ENCODE peak calls at places on chromosomes 13 and 19, in ten cellular contexts. Q is body of pancreas; O is heart right ventricle; A is lower leg skin; C is WERI-Rb-1; U is AG09319; Y is CD8-positive, alpha-beta T cell; W is ovary; B is A549; E is nephron progenitor cell. P is an unnamed sample.

GRCh38 chr13:43979492-43979891 is 99.8 kb downstream of the LACC1 start:
- DNase-seq in A (no peak), U (no peak), Q (no peak), Y (no peak), B (no peak), C (no peak), O (no peak), E (no peak), W (no peak), P (no peak)

GRCh38 chr13:94325148-94325528 is 154.3 kb downstream of the DCT start:
- DNase-seq in C (no peak), U (no peak), O (no peak), Y (no peak), B (no peak), W (no peak), Q (no peak), A (no peak), E (no peak), P (no peak)

GRCh38 chr19:29538651-29539050 is 12.9 kb downstream of the VSTM2B start:
- DNase-seq in O (no peak), Q (no peak), B (no peak), A (no peak), W (no peak), C (no peak), E (no peak), U (no peak), Y (no peak), P (no peak)

GRCh38 chr19:4984448-4984990 is 15.6 kb downstream of the KDM4B start:
- DNase-seq in O (no peak), Q (no peak), W (no peak), A (no peak), E (peak), U (no peak), B (no peak), Y (no peak), C (no peak), P (no peak)

GRCh38 chr13:42001580-42001979 is 40.7 kb upstream of the VWA8 start:
- DNase-seq in E (peak), C (no peak), O (no peak), B (no peak), Q (no peak), U (peak), A (no peak), W (peak), Y (no peak), P (no peak)

GRCh38 chr13:42266464-42266863 is 5.5 kb upstream of the AKAP11 start:
- DNase-seq in O (peak), W (no peak), C (no peak), A (no peak), U (no peak), E (no peak), B (no peak), Q (no peak), Y (no peak), P (no peak)

GRCh38 chr13:73520566-73521290 is 461.9 kb downstream of the KLF5 start:
- DNase-seq in A (no peak), W (no peak), U (no peak), O (no peak), C (no peak), E (no peak), B (no peak), Y (peak), Q (no peak), P (no peak)

GRCh38 chr13:40026174-40026585 is 370.7 kb downstream of the COG6 start:
- DNase-seq in W (no peak), Q (no peak), A (no peak), U (no peak), O (no peak), B (no peak), Y (no peak), C (no peak), E (no peak), P (no peak)

GRCh38 chr19:5074418-5074817 is 105.5 kb downstream of the KDM4B start:
- DNase-seq in B (no peak), A (no peak), C (no peak), E (no peak), O (no peak), U (no peak), Q (no peak), Y (no peak), W (no peak), P (no peak)

GRCh38 chr19:14474827-14475226 is 327 bp downstream of the PTGER1 start:
- DNase-seq in A (no peak), C (no peak), E (no peak), Q (no peak), B (no peak), W (no peak), Y (no peak), U (no peak), O (no peak), P (no peak)

GRCh38 chr19:28242317-28242927 is 970.5 kb downstream of the UQCRFS1 start:
- DNase-seq in O (peak), E (peak), Y (no peak), C (peak), A (no peak), Q (peak), B (peak), W (no peak), U (peak), P (no peak)

GRCh38 chr13:75647126-75647784 is 11.1 kb downstream of the LMO7 start:
- DNase-seq in O (no peak), B (no peak), U (no peak), C (no peak), Y (no peak), W (no peak), A (no peak), Q (no peak), E (no peak), P (no peak)

GRCh38 chr19:633786-634639 is 676 bp upstream of the POLRMT start:
- DNase-seq in W (no peak), Y (no peak), B (no peak), U (no peak), E (no peak), Q (no peak), A (no peak), C (no peak), O (no peak), P (no peak)

GRCh38 chr13:110426745-110427144 is 119.7 kb downstream of the COL4A2 start:
- DNase-seq in E (no peak), Y (no peak), W (no peak), A (peak), O (peak), Q (no peak), B (no peak), C (no peak), U (no peak), P (no peak)

GRCh38 chr13:114119196-114119595 is 13.2 kb downstream of the RASA3 start:
- DNase-seq in B (peak), A (no peak), C (no peak), E (peak), O (peak), W (no peak), Y (no peak), Q (no peak), U (peak), P (no peak)

GRCh38 chr13:94959616-94960015 is 247.3 kb upstream of the SOX21 start:
- DNase-seq in O (no peak), A (no peak), C (no peak), W (no peak), E (no peak), Q (no peak), U (no peak), Y (no peak), B (no peak), P (no peak)

GRCh38 chr13:99419591-99420243 is 81.6 kb upstream of the TM9SF2 start:
- DNase-seq in C (peak), U (no peak), O (no peak), Q (no peak), E (no peak), B (no peak), Y (no peak), W (no peak), A (peak), P (no peak)

GRCh38 chr13:113657851-113658741 is at the start of gene ATP4B:
- DNase-seq in C (peak), O (no peak), U (no peak), B (no peak), A (peak), Y (no peak), W (no peak), Q (no peak), E (no peak), P (peak)

GRCh38 chr13:75566658-75567057 is 17.1 kb downstream of the UCHL3 start:
- DNase-seq in B (peak), O (no peak), Y (no peak), A (no peak), W (no peak), U (no peak), Q (no peak), C (no peak), E (no peak), P (no peak)

GRCh38 chr13:113117335-113117872 is 5.2 kb upstream of the F10 start:
- DNase-seq in Y (no peak), E (peak), C (peak), O (no peak), A (peak), W (no peak), Q (no peak), B (no peak), U (no peak), P (no peak)

GRCh38 chr13:33918199-33918932 is 100.4 kb downstream of the RFC3 start:
- DNase-seq in U (peak), O (no peak), C (no peak), B (no peak), Q (no peak), E (no peak), W (no peak), A (no peak), Y (no peak), P (no peak)

GRCh38 chr13:40164137-40164536 is 502.3 kb downstream of the FOXO1 start:
- DNase-seq in E (no peak), W (no peak), Q (no peak), B (peak), A (no peak), Y (no peak), O (no peak), U (no peak), C (no peak), P (no peak)

GRCh38 chr19:43471091-43471490 is 5.7 kb upstream of the LYPD3 start:
- DNase-seq in B (no peak), C (no peak), E (no peak), O (no peak), U (no peak), W (no peak), A (no peak), Y (no peak), Q (no peak), P (no peak)

GRCh38 chr19:290539-291521 is at the start of gene PLPP2:
- DNase-seq in E (no peak), B (peak), A (peak), W (no peak), Q (peak), U (no peak), C (no peak), Y (no peak), O (no peak), P (peak)

GRCh38 chr19:16739546-16739945 is 19.9 kb downstream of the NWD1 start:
- DNase-seq in U (no peak), Q (no peak), O (no peak), C (no peak), B (no peak), A (no peak), E (peak), W (no peak), Y (no peak), P (no peak)

GRCh38 chr13:28035146-28035782 is 46.8 kb upstream of the URAD start:
- DNase-seq in U (no peak), W (no peak), B (no peak), A (no peak), Y (no peak), O (no peak), C (no peak), E (no peak), Q (no peak), P (no peak)

GRCh38 chr19:4357095-4357797 is 13.9 kb downstream of the MPND start:
- DNase-seq in C (no peak), E (no peak), Y (no peak), B (no peak), W (no peak), U (no peak), O (no peak), A (peak), Q (no peak), P (no peak)

GRCh38 chr13:33275916-33276315 is 9.6 kb downstream of the STARD13 start:
- DNase-seq in A (no peak), W (no peak), B (no peak), O (no peak), C (no peak), Y (no peak), U (no peak), Q (no peak), E (no peak), P (no peak)

GRCh38 chr19:55637534-55637933 is 3.3 kb upstream of the ZNF580 start:
- DNase-seq in A (no peak), W (peak), Q (no peak), B (no peak), U (no peak), O (no peak), Y (no peak), E (no peak), C (no peak), P (no peak)

GRCh38 chr13:33194820-33195692 is 90.5 kb downstream of the STARD13 start:
- DNase-seq in C (no peak), A (no peak), Q (peak), W (no peak), O (peak), U (peak), Y (no peak), B (no peak), E (peak), P (no peak)

GRCh38 chr13:38582133-38582532 is 104.7 kb upstream of the FREM2 start:
- DNase-seq in O (peak), E (peak), W (no peak), B (peak), Q (peak), Y (no peak), C (peak), A (no peak), U (no peak), P (no peak)

GRCh38 chr19:45676851-45677263 is 8.8 kb downstream of the GIPR start:
- DNase-seq in E (no peak), O (no peak), Y (peak), W (no peak), C (no peak), A (no peak), B (no peak), Q (peak), U (no peak), P (peak)

GRCh38 chr13:21025539-21025938 is 35.8 kb downstream of the LATS2 start:
- DNase-seq in C (no peak), U (no peak), O (no peak), B (no peak), E (no peak), A (no peak), W (no peak), Q (no peak), Y (no peak), P (no peak)

GRCh38 chr19:55118401-55118991 is 1.1 kb upstream of the PPP1R12C start:
- DNase-seq in A (no peak), O (peak), C (no peak), Y (no peak), W (peak), B (no peak), E (peak), U (no peak), Q (peak), P (no peak)

GRCh38 chr19:906480-906879 is 6.5 kb downstream of the R3HDM4 start:
- DNase-seq in U (no peak), C (no peak), A (no peak), B (no peak), W (no peak), Q (no peak), Y (no peak), E (no peak), O (no peak), P (no peak)

GRCh38 chr19:10389863-10390262 is 9.5 kb upstream of the TYK2 start:
- DNase-seq in B (no peak), O (no peak), U (no peak), Q (no peak), Y (no peak), E (no peak), C (peak), A (no peak), W (no peak), P (no peak)

GRCh38 chr19:7547153-7547552 is 11.6 kb downstream of the PNPLA6 start:
- DNase-seq in Y (no peak), W (no peak), B (no peak), C (no peak), E (no peak), U (no peak), Q (no peak), O (no peak), A (no peak), P (no peak)
- TF ChIP-seq CTCF in Y (no peak), W (no peak), B (no peak), C (no peak), E (no peak), U (no peak), Q (no peak), O (no peak), A (no peak), P (no peak)

DNA sequence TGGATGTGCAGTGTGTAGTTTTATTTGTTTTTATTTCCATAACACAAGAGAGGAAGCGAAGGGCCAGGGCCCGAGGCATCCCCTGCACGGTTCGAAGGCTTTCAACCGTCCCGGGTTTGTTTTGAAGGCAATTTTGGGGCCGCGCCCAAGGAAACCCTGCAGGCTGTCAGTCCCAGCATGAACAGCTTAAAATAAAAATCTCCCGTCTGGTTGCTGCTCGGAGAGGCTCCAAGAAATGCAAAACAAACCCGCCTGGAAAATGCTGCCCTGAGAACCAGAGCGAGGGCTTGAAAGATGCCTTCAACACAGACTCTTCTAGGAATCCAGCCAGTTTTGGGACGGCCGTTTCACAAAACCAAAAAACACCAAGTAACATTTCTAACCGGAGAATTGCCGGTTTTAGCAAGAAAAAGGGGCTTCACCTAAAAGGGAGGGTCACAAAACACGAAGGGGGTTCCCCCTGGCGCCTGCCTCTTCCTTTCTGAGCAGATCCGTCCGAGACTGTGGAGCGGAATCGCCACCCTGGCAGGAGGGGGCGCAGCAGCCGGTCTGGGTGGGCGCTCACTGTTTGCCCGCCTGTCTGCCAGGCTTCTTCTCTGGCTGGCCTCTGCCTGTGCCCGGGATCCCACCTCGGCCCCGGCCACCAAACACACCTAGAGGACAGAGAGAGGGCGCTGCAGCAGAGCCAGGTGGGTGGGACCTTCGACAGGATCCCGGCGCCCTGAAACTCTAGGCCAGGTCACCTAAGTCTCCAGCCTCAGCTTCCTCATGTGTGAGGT is 15.8 kb downstream of the LSM4 start:
- DNase-seq in W (peak), B (no peak), U (no peak), Q (no peak), E (no peak), A (no peak), C (no peak), Y (peak), O (no peak), P (no peak)
- TF ChIP-seq CTCF in W (no peak), B (no peak), U (no peak), Q (no peak), E (no peak), A (no peak), C (no peak), Y (no peak), O (no peak), P (no peak)

GRCh38 chr19:13058951-13059660 is 43.6 kb downstream of the LYL1 start:
- DNase-seq in E (no peak), W (no peak), O (no peak), Y (no peak), C (no peak), B (no peak), A (no peak), Q (no peak), U (no peak), P (no peak)
- TF ChIP-seq CTCF in E (no peak), W (no peak), O (peak), Y (no peak), C (peak), B (no peak), A (no peak), Q (no peak), U (peak), P (no peak)

DNA sequence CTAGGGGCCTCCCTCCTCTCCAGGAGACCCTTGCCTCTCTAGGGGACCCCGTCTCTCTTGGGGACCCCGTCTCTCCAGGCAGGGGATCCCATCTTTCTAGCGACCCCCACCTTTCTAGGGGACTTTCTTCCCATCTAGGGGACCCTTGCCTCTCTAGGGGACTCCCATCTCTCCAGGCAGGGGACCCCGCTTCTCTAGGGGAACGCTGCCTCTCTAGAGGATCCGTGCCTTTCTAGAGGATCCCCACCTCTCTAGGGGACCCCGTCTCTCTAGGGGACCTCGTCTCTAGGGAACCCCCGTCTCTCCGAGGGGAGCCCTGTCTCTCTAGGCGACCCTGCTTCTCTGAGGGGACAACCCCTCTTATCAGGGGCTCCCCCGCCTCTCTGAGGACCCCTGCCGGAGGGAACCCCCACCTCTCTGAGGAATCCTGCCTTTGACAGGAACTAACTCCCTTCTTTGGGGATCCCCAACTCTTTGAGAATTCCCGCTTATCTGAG is 19.1 kb upstream of the GATAD2A start:
- DNase-seq in A (no peak), Q (no peak), C (no peak), E (no peak), U (no peak), Y (no peak), B (no peak), W (peak), O (no peak), P (peak)
- TF ChIP-seq CTCF in A (no peak), Q (no peak), C (no peak), E (no peak), U (peak), Y (no peak), B (no peak), W (no peak), O (no peak), P (no peak)